ENCODE peak calls at places on chromosomes 13 and 19, in nine cellular contexts. P, M, H, L, T, O, N, J and S are unnamed samples.

GRCh38 chr13:30932481-30933333 is at the start of gene TEX26:
- DNase-seq in P (peak), H (no peak), N (no peak), J (peak), M (peak), O (no peak), T (peak), L (no peak), S (peak)

GRCh38 chr19:16112778-16113177 is 1.1 kb downstream of the RAB8A start:
- DNase-seq in P (no peak), O (no peak), L (no peak), J (no peak), T (no peak), N (no peak), H (no peak), M (no peak), S (no peak)

GRCh38 chr19:31991984-31992655 is 353.3 kb upstream of the ZNF507 start:
- DNase-seq in J (no peak), H (no peak), T (no peak), P (no peak), O (no peak), L (no peak), N (no peak), M (no peak), S (no peak)

GRCh38 chr13:112871742-112872141 is 97.3 kb upstream of the MCF2L start:
- DNase-seq in M (no peak), J (no peak), H (no peak), T (no peak), P (no peak), L (no peak), O (no peak), N (no peak), S (no peak)

GRCh38 chr13:104327217-104327616 is 1261.0 kb upstream of the SLC10A2 start:
- DNase-seq in P (peak), O (no peak), L (no peak), N (no peak), H (peak), M (no peak), J (no peak), T (no peak), S (no peak)

GRCh38 chr13:110127986-110128511 is 178.9 kb downstream of the COL4A1 start:
- DNase-seq in O (no peak), M (no peak), J (no peak), L (peak), P (no peak), T (no peak), H (no peak), N (no peak), S (no peak)

GRCh38 chr13:57925250-57925649 is 293.7 kb downstream of the PCDH17 start:
- DNase-seq in L (no peak), T (no peak), O (no peak), M (no peak), J (peak), N (no peak), H (no peak), P (peak), S (no peak)

GRCh38 chr19:44346556-44346955 is 9.9 kb downstream of the ZNF112 start:
- DNase-seq in L (no peak), O (no peak), J (no peak), P (no peak), H (no peak), N (no peak), M (no peak), T (no peak), S (no peak)

GRCh38 chr19:51480590-51480989 is 2.3 kb downstream of the CEACAM18 start:
- DNase-seq in O (no peak), T (no peak), P (no peak), H (no peak), J (peak), M (peak), N (peak), L (peak), S (no peak)

GRCh38 chr19:29962777-29963176 is 20.7 kb downstream of the URI1 start:
- DNase-seq in H (no peak), T (no peak), O (no peak), M (no peak), L (no peak), N (no peak), P (no peak), J (no peak), S (no peak)

GRCh38 chr13:28059214-28059613 is 41.2 kb downstream of the FLT3 start:
- DNase-seq in T (peak), H (peak), O (no peak), J (peak), N (no peak), M (peak), P (peak), L (peak), S (peak)

GRCh38 chr13:114057131-114058050 is 75.0 kb downstream of the RASA3 start:
- DNase-seq in T (no peak), M (no peak), H (no peak), N (no peak), P (peak), O (no peak), J (no peak), L (no peak), S (no peak)

GRCh38 chr13:109509154-109509905 is 277.1 kb downstream of the IRS2 start:
- DNase-seq in L (peak), O (no peak), N (no peak), M (no peak), P (no peak), J (peak), T (no peak), H (peak), S (no peak)

GRCh38 chr19:39941615-39942507 is 7.4 kb upstream of the FCGBP start:
- DNase-seq in P (peak), N (no peak), L (peak), J (no peak), T (peak), H (peak), M (no peak), O (no peak), S (no peak)

GRCh38 chr19:10913716-10914340 is 14.6 kb downstream of the YIPF2 start:
- DNase-seq in P (no peak), M (no peak), L (no peak), N (no peak), J (no peak), H (no peak), T (no peak), O (no peak), S (no peak)

GRCh38 chr13:27622102-27622820 is 569 bp downstream of the POLR1D start:
- DNase-seq in O (no peak), M (no peak), N (no peak), T (no peak), L (peak), J (peak), H (no peak), P (peak), S (no peak)

GRCh38 chr19:10219678-10220077 is 11.5 kb downstream of the S1PR2 start:
- DNase-seq in P (no peak), O (no peak), T (no peak), J (peak), M (peak), L (no peak), N (peak), H (peak), S (peak)

GRCh38 chr13:21076265-21076653 is 14.9 kb upstream of the LATS2 start:
- DNase-seq in O (no peak), L (no peak), J (no peak), T (no peak), H (no peak), P (no peak), M (peak), N (no peak), S (peak)

GRCh38 chr19:3603121-3603841 is 3.4 kb downstream of the TBXA2R start:
- DNase-seq in O (no peak), H (no peak), M (no peak), J (no peak), T (no peak), P (no peak), L (no peak), N (no peak), S (peak)

DNA sequence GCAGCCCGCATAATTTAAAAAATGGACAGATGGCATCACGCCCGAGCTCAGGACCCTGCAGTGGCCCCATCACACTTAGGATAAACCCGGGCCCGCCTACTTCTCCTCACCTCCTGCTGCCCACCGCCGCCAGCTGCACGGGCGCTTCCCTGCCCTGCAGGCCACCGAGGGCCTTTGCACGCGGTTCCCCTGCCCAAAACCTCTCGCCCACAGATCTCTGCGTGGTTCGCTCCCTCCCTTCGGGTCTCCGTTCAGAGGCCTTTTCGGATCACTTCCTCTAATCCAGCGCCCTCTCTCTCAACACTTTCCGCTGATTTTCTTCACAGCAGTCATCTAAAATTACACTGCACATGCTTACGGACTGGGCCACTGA is 1.8 kb downstream of the SHISA7 start:
- DNase-seq in O (no peak), L (no peak), H (no peak), N (no peak), P (no peak), T (no peak), M (peak), J (no peak), S (peak)
- H3K4me3 ChIP-seq in O (no peak), L (no peak), H (no peak), N (no peak), P (no peak), T (no peak), M (peak), J (no peak), S (peak)

GRCh38 chr13:60143775-60144174 is 20.0 kb downstream of the DIAPH3 start:
- DNase-seq in O (no peak), N (no peak), M (peak), H (no peak), T (no peak), L (peak), P (peak), J (no peak), S (no peak)
- H3K4me3 ChIP-seq in O (no peak), N (no peak), M (peak), H (no peak), T (no peak), L (no peak), P (no peak), J (no peak), S (no peak)

GRCh38 chr19:47407417-47407774 is 11.9 kb downstream of the MEIS3 start:
- DNase-seq in J (no peak), P (no peak), M (peak), O (no peak), N (no peak), L (no peak), T (no peak), H (no peak), S (peak)
- H3K4me3 ChIP-seq in J (no peak), P (no peak), M (peak), O (no peak), N (no peak), L (no peak), T (no peak), H (no peak), S (peak)

DNA sequence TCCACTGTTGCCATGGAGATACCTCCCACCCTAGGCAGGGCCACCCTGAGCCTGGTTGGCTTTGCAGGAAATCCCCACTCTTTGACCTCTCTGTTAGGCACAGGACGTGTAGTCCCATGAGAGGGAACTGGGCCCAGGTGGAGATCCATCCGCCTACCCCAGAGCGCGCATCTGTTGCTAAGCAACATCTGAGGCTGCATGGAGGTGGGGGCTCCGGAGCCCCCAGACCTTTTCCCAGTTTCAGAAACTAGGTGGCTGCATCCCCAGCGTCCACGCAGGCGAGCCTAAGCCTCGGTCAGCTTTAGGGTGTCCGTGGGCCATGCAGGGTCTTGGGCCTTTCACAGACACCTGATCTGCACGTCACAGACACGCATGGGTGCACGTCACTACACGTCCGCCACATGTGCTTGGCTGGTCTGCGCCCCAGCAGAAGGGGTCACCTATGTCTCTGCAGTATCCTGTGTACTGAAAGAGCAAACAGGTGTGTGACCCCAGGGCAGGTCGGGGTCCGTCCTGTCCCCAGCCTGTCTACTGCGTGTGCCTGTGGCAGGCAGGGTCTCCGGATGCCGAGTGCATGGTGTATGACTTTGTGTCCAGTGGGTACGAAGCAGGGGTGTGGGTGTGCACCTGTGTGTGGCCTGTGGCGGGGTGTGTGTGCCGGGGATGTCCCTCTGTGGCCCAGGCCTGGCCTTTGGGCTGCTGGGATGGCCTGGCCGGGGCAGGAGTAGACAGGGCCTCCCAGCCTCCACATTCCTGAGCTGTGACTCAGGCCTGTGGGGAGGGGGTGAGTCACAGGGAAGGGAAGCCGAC is 4.1 kb upstream of the CIRBP start:
- DNase-seq in J (peak), H (peak), M (peak), N (peak), P (peak), O (no peak), L (peak), T (no peak), S (peak)
- H3K4me3 ChIP-seq in J (no peak), H (no peak), M (peak), N (no peak), P (no peak), O (peak), L (no peak), T (no peak), S (no peak)

GRCh38 chr19:56118666-56119584 is 2.2 kb downstream of the ZNF787 start:
- DNase-seq in M (no peak), O (no peak), J (no peak), L (no peak), N (no peak), P (no peak), T (no peak), H (no peak), S (no peak)
- H3K4me3 ChIP-seq in M (peak), O (peak), J (no peak), L (peak), N (no peak), P (peak), T (no peak), H (no peak), S (no peak)

GRCh38 chr19:7904074-7905020 is 670 bp downstream of the MAP2K7 start:
- DNase-seq in L (no peak), M (peak), H (no peak), N (no peak), T (no peak), J (peak), O (no peak), P (peak), S (peak)

GRCh38 chr19:7907122-7907521 is 3.4 kb downstream of the MAP2K7 start:
- DNase-seq in J (no peak), L (no peak), T (no peak), P (no peak), O (no peak), M (no peak), H (no peak), N (no peak), S (no peak)

GRCh38 chr19:7905859-7906258 is 2.2 kb downstream of the MAP2K7 start:
- DNase-seq in H (no peak), P (no peak), N (no peak), O (no peak), T (no peak), M (no peak), J (no peak), L (no peak), S (no peak)

GRCh38 chr19:7903244-7904073 is at the start of gene MAP2K7:
- DNase-seq in P (peak), N (peak), M (peak), O (peak), J (peak), H (peak), T (peak), L (peak), S (peak)

DNA sequence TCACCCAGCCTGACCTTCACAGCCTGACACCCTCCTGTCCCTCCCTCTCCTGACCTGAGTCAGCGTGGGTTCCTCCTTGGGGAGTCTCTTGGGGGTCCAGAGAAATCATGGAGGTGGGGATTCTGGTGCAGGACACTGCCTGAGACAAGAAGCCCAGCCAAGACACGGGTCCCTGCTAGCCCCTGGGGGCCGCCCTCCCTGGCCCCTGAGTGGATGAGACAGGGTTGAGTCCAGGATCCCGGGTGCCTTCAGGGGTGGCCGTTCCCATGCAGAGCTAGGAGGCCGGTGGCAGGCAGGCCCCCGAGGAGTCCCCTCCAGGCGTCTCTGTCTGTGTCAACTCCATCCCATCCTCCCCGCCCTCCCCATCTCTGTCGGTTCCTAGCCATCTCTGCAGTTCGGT is 1.6 kb downstream of the MAP2K7 start:
- DNase-seq in O (no peak), P (no peak), L (no peak), H (no peak), N (no peak), T (no peak), M (no peak), J (no peak), S (no peak)
- H3K4me3 ChIP-seq in O (peak), P (no peak), L (peak), H (no peak), N (no peak), T (no peak), M (no peak), J (peak), S (no peak)